ENCODE peak calls at places on chromosomes 16 and 17, in nine cellular contexts. Q is neural progenitor cell, F is hepatocyte, J is fibroblast of lung, M is DND-41, S is neuronal stem cell, L is mesenchymal stem cell, D is PC-3, A is A549. Y is an unnamed sample.

GRCh38 chr17:33049781-33050414 is 58.3 kb downstream of the SPACA3 start:
- DNase-seq in L (peak; percentile 51), A (peak; percentile 76), F (peak; percentile 64), S (peak; percentile 65), D (peak; percentile 56), J (peak; percentile 9), M (peak; percentile 51), Q (peak; percentile 72), Y (peak; percentile 17)

GRCh38 chr17:20989991-20990855 is 52.6 kb downstream of the USP22 start:
- DNase-seq in Q (no peak), S (no peak), F (peak; percentile 17), M (no peak), L (no peak), D (no peak), J (no peak), A (no peak), Y (no peak)

GRCh38 chr17:38705803-38706624 is 941 bp downstream of the MLLT6 start:
- DNase-seq in L (peak; percentile 36), Q (peak; percentile 62), S (peak; percentile 41), J (no peak), F (peak; percentile 50), D (peak; percentile 24), A (peak; percentile 70), M (peak; percentile 51), Y (peak; percentile 22)

GRCh38 chr16:88063201-88063773 is 112.1 kb downstream of the BANP start:
- DNase-seq in D (no peak), A (no peak), M (no peak), L (peak; percentile 9), S (no peak), J (peak; percentile 84), Q (no peak), F (no peak), Y (no peak)

GRCh38 chr17:80760501-80760900 is 215.9 kb downstream of the RPTOR start:
- DNase-seq in S (no peak), L (no peak), J (no peak), Q (no peak), F (no peak), D (peak; percentile 96), M (peak; percentile 61), A (no peak), Y (peak; percentile 88)

GRCh38 chr16:30867747-30868146 is 26.1 kb downstream of the BCL7C start:
- DNase-seq in A (peak; percentile 43), J (no peak), M (no peak), D (peak; percentile 12), L (peak; percentile 45), F (peak; percentile 22), S (no peak), Q (no peak), Y (no peak)

GRCh38 chr17:66964930-66965800 is 658 bp downstream of the CACNG4 start:
- DNase-seq in D (peak; percentile 34), L (no peak), M (no peak), S (no peak), Q (peak; percentile 74), J (no peak), A (peak; percentile 81), F (peak; percentile 59), Y (no peak)

GRCh38 chr17:68047153-68047846 is 11.8 kb downstream of the KPNA2 start:
- DNase-seq in D (no peak), A (no peak), F (no peak), Q (no peak), M (no peak), L (no peak), J (no peak), S (no peak), Y (no peak)

GRCh38 chr17:16999931-17000625 is 28.2 kb upstream of the TNFRSF13B start:
- DNase-seq in L (no peak), M (no peak), A (no peak), Q (no peak), S (no peak), F (no peak), D (no peak), J (no peak), Y (no peak)

GRCh38 chr17:59465949-59466307 is 99.5 kb upstream of the DHX40 start:
- DNase-seq in F (no peak), D (no peak), Q (no peak), S (no peak), A (no peak), L (no peak), M (no peak), J (no peak), Y (no peak)

GRCh38 chr16:69626256-69626655 is 60.5 kb downstream of the NFAT5 start:
- DNase-seq in F (no peak), M (no peak), D (no peak), Q (no peak), A (peak; percentile 23), J (peak; percentile 37), S (no peak), L (peak; percentile 48), Y (no peak)

DNA sequence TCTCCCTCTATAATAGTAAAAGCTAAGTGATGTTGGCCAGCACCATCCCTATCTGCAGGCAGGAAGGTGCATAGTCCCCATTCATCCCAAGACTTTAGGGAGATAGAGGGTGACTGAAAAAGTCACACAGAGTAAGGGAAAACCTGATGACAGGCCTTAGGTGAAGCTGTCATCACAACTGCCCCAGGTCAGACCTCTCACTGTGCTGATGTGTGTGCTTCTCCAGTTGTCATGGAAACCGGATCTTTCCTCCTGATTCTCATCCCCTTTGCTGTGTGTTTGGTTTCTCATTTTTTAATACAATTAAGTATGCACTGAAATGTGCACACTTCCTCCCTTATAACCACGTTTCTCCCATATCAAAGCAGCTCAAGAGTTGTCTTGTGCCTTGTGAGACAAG is 135.1 kb upstream of the ANKFN1 start:
- DNase-seq in M (no peak), F (no peak), L (no peak), A (no peak), Q (no peak), S (no peak), J (no peak), D (no peak), Y (no peak)
- H3K4me2 ChIP-seq in M (no peak overlapping the region), F (no peak overlapping the region), L (no peak overlapping the region), A (no peak overlapping the region), Q (no peak overlapping the region), S (no peak overlapping the region), J (no peak overlapping the region), D (no peak overlapping the region), Y (no peak overlapping the region)

GRCh38 chr17:9221231-9222180 is 200.2 kb downstream of the NTN1 start:
- DNase-seq in M (no peak), A (no peak), S (no peak), J (no peak), Q (peak; percentile 44), F (no peak), D (no peak), L (no peak), Y (no peak)
- H3K4me1 ChIP-seq in M (no peaks in the 10 kb centered on the region), A (peaks cover 11% of the 10 kb centered on the region), S (peaks cover 42% of the 10 kb centered on the region), J (no peaks in the 10 kb centered on the region), Q (peaks cover 35% of the 10 kb centered on the region), F (peaks cover 13% of the 10 kb centered on the region), D (no peaks in the 10 kb centered on the region), L (peaks cover 1% of the 10 kb centered on the region), Y (no peaks in the 10 kb centered on the region)

GRCh38 chr16:79051313-79051712 is 549.2 kb downstream of the MAF start:
- DNase-seq in M (no peak), J (no peak), Q (no peak), S (no peak), D (no peak), F (no peak), A (no peak), L (no peak), Y (no peak)

GRCh38 chr16:79050063-79050462 is 550.5 kb downstream of the MAF start:
- DNase-seq in A (no peak), F (no peak), Q (no peak), J (no peak), D (no peak), S (no peak), M (no peak), L (no peak), Y (no peak)

GRCh38 chr16:79055251-79055972 is 545.1 kb downstream of the MAF start:
- DNase-seq in A (no peak), J (no peak), L (no peak), D (no peak), Q (no peak), M (no peak), F (no peak), S (no peak), Y (no peak)

GRCh38 chr16:79054593-79054992 is 545.9 kb downstream of the MAF start:
- DNase-seq in L (no peak), M (no peak), Q (no peak), F (peak; percentile 24), S (no peak), J (no peak), D (no peak), A (no peak), Y (no peak)

DNA sequence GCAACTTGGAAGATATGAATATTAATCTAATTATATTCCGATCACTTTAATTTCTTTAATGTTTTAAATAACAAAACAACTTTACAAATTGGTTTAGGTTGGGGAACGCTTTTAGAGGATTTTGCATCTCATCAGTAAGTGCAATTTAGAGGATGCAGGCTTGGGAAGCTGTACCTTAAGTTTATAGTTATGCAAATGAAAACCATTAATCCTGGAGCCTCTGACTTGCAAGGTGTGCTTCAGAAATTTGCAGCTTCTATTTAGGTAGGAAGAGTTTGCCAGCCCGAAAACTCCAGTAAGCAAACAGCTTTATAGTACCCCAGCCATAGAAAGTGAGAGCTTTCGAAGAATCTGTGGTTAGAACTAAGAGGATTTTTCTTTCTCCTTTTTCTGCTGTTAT is 547.0 kb downstream of the MAF start:
- DNase-seq in L (no peak), D (no peak), S (no peak), F (no peak), A (no peak), Q (no peak), M (no peak), J (no peak), Y (no peak)
- H3K4me2 ChIP-seq in L (no peak overlapping the region), D (no peak overlapping the region), S (no peak overlapping the region), F (peak overlapping the region; percentile 23), A (no peak overlapping the region), Q (peak overlapping the region; percentile 27), M (no peak overlapping the region), J (no peak overlapping the region), Y (no peak overlapping the region)

DNA sequence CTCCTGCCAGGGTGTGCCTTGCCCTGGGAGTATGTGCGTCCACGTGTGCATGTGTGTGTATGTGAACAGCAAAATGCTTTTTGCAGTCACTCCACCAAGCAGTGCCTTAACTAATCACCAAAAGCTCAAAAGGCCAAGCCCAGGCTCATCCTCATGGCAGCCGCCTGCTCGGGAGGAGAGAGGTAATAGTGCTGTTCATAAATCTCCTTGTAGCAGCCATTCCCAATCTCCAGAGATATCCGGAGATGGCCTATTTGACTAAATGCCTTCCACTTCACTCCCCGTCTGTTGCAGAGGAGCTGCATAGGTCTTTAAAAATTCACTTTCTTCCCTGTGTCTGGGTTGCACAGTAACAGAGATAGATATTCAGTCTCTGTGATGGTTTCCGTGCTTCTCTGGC is 358.0 kb downstream of the GRIN2A start:
- DNase-seq in M (no peak), A (no peak), L (no peak), S (no peak), F (no peak), Q (no peak), J (no peak), D (no peak), Y (no peak)
- H3K4me1 ChIP-seq in M (no peaks in the 10 kb centered on the region), A (no peaks in the 10 kb centered on the region), L (no peaks in the 10 kb centered on the region), S (peaks cover 17% of the 10 kb centered on the region), F (no peaks in the 10 kb centered on the region), Q (peaks cover 62% of the 10 kb centered on the region), J (no peaks in the 10 kb centered on the region), D (no peaks in the 10 kb centered on the region), Y (no peaks in the 10 kb centered on the region)

Y was measured in OCI-LY7.